ENCODE peak calls at places on chromosomes 6 and 20, in six cellular contexts. One of them, this sample, is unnamed. For H3K36me3, the result is how much of the 10 kb centered on the place peaks cover.

GRCh38 chr6:142387997-142388815 is 86.4 kb downstream of the ADGRG6 start:
- DNase-seq in GM23248: peak
- DNase-seq in keratinocyte: no peak
- DNase-seq in CD4-positive, alpha-beta memory T cell: peak
- DNase-seq in heart left ventricle: no peak
- DNase-seq in cardiac muscle cell: peak
- DNase-seq in this sample: no peak

GRCh38 chr6:106396426-106397220 is 36.1 kb downstream of the CRYBG1 start:
- DNase-seq in heart left ventricle: no peak
- DNase-seq in cardiac muscle cell: no peak
- DNase-seq in CD4-positive, alpha-beta memory T cell: no peak
- DNase-seq in GM23248: no peak
- DNase-seq in keratinocyte: no peak
- DNase-seq in this sample: no peak

GRCh38 chr6:70394518-70395300 is 18.6 kb upstream of the FAM135A start:
- DNase-seq in cardiac muscle cell: no peak
- DNase-seq in heart left ventricle: no peak
- DNase-seq in CD4-positive, alpha-beta memory T cell: no peak
- DNase-seq in keratinocyte: no peak
- DNase-seq in GM23248: no peak
- DNase-seq in this sample: no peak

GRCh38 chr20:47708953-47709833 is 76.1 kb downstream of the SULF2 start:
- DNase-seq in heart left ventricle: no peak
- DNase-seq in GM23248: no peak
- DNase-seq in keratinocyte: no peak
- DNase-seq in cardiac muscle cell: no peak
- DNase-seq in CD4-positive, alpha-beta memory T cell: no peak
- DNase-seq in this sample: no peak

GRCh38 chr6:16783485-16783884 is 22.2 kb upstream of the ATXN1 start:
- DNase-seq in GM23248: no peak
- DNase-seq in CD4-positive, alpha-beta memory T cell: no peak
- DNase-seq in keratinocyte: no peak
- DNase-seq in cardiac muscle cell: no peak
- DNase-seq in heart left ventricle: no peak
- DNase-seq in this sample: no peak

GRCh38 chr20:3330046-3330741 is 77.3 kb downstream of the DNAAF9 start:
- DNase-seq in keratinocyte: no peak
- DNase-seq in heart left ventricle: no peak
- DNase-seq in CD4-positive, alpha-beta memory T cell: no peak
- DNase-seq in GM23248: peak
- DNase-seq in cardiac muscle cell: no peak
- DNase-seq in this sample: no peak

GRCh38 chr6:116476021-116476678 is 15.0 kb downstream of the CALHM6 start:
- DNase-seq in cardiac muscle cell: no peak
- DNase-seq in heart left ventricle: no peak
- DNase-seq in keratinocyte: no peak
- DNase-seq in CD4-positive, alpha-beta memory T cell: peak
- DNase-seq in GM23248: no peak
- DNase-seq in this sample: peak

GRCh38 chr6:158046201-158047119 is 64.8 kb downstream of the SYNJ2 start:
- DNase-seq in CD4-positive, alpha-beta memory T cell: no peak
- DNase-seq in heart left ventricle: no peak
- DNase-seq in cardiac muscle cell: no peak
- DNase-seq in GM23248: peak
- DNase-seq in keratinocyte: no peak
- DNase-seq in this sample: no peak

GRCh38 chr6:158016571-158017383 is 35.1 kb downstream of the SYNJ2 start:
- DNase-seq in CD4-positive, alpha-beta memory T cell: no peak
- DNase-seq in heart left ventricle: no peak
- DNase-seq in keratinocyte: no peak
- DNase-seq in cardiac muscle cell: no peak
- DNase-seq in GM23248: peak
- DNase-seq in this sample: no peak

GRCh38 chr6:12929678-12930077 is 213.1 kb downstream of the PHACTR1 start:
- DNase-seq in CD4-positive, alpha-beta memory T cell: no peak
- DNase-seq in cardiac muscle cell: no peak
- DNase-seq in keratinocyte: no peak
- DNase-seq in GM23248: no peak
- DNase-seq in heart left ventricle: no peak
- DNase-seq in this sample: no peak

GRCh38 chr20:38321959-38322598 is 18.1 kb downstream of the BPI start:
- DNase-seq in heart left ventricle: peak
- DNase-seq in GM23248: peak
- DNase-seq in keratinocyte: no peak
- DNase-seq in cardiac muscle cell: peak
- DNase-seq in CD4-positive, alpha-beta memory T cell: no peak
- DNase-seq in this sample: no peak

GRCh38 chr6:22821664-22822320 is 252.4 kb downstream of the HDGFL1 start:
- DNase-seq in heart left ventricle: no peak
- DNase-seq in cardiac muscle cell: no peak
- DNase-seq in keratinocyte: no peak
- DNase-seq in CD4-positive, alpha-beta memory T cell: no peak
- DNase-seq in GM23248: peak
- DNase-seq in this sample: no peak

GRCh38 chr6:3419624-3420272 is 37.1 kb downstream of the SLC22A23 start:
- DNase-seq in GM23248: peak
- DNase-seq in cardiac muscle cell: no peak
- DNase-seq in heart left ventricle: no peak
- DNase-seq in keratinocyte: no peak
- DNase-seq in CD4-positive, alpha-beta memory T cell: no peak
- DNase-seq in this sample: no peak

GRCh38 chr6:110682460-110682853 is 132.8 kb downstream of the CDK19 start:
- DNase-seq in cardiac muscle cell: peak
- DNase-seq in heart left ventricle: peak
- DNase-seq in keratinocyte: peak
- DNase-seq in GM23248: peak
- DNase-seq in CD4-positive, alpha-beta memory T cell: peak
- DNase-seq in this sample: peak

GRCh38 chr6:104428201-104428600 is 431.5 kb downstream of the HACE1 start:
- DNase-seq in cardiac muscle cell: no peak
- DNase-seq in CD4-positive, alpha-beta memory T cell: no peak
- DNase-seq in GM23248: no peak
- DNase-seq in heart left ventricle: no peak
- DNase-seq in keratinocyte: no peak
- DNase-seq in this sample: no peak

GRCh38 chr6:107690546-107690863 is 133.6 kb downstream of the SCML4 start:
- DNase-seq in CD4-positive, alpha-beta memory T cell: no peak
- DNase-seq in keratinocyte: no peak
- DNase-seq in cardiac muscle cell: no peak
- DNase-seq in GM23248: no peak
- DNase-seq in heart left ventricle: no peak
- DNase-seq in this sample: no peak
- H3K27ac ChIP-seq in CD4-positive, alpha-beta memory T cell: no peak
- H3K27ac ChIP-seq in keratinocyte: no peak
- H3K27ac ChIP-seq in cardiac muscle cell: no peak
- H3K27ac ChIP-seq in GM23248: peak
- H3K27ac ChIP-seq in heart left ventricle: no peak
- H3K27ac ChIP-seq in this sample: no peak

GRCh38 chr20:41467690-41468089 is 101.1 kb upstream of the EMILIN3 start:
- DNase-seq in GM23248: no peak
- DNase-seq in CD4-positive, alpha-beta memory T cell: no peak
- DNase-seq in heart left ventricle: no peak
- DNase-seq in cardiac muscle cell: no peak
- DNase-seq in keratinocyte: no peak
- DNase-seq in this sample: no peak

GRCh38 chr20:41470362-41471095 is 103.9 kb upstream of the EMILIN3 start:
- DNase-seq in heart left ventricle: no peak
- DNase-seq in cardiac muscle cell: no peak
- DNase-seq in GM23248: no peak
- DNase-seq in keratinocyte: no peak
- DNase-seq in CD4-positive, alpha-beta memory T cell: no peak
- DNase-seq in this sample: no peak

GRCh38 chr20:41468994-41469600 is 102.5 kb upstream of the EMILIN3 start:
- DNase-seq in cardiac muscle cell: no peak
- DNase-seq in keratinocyte: no peak
- DNase-seq in heart left ventricle: peak
- DNase-seq in CD4-positive, alpha-beta memory T cell: no peak
- DNase-seq in GM23248: no peak
- DNase-seq in this sample: no peak

GRCh38 chr20:41466836-41467619 is 100.4 kb upstream of the EMILIN3 start:
- DNase-seq in heart left ventricle: no peak
- DNase-seq in cardiac muscle cell: no peak
- DNase-seq in CD4-positive, alpha-beta memory T cell: no peak
- DNase-seq in GM23248: no peak
- DNase-seq in keratinocyte: no peak
- DNase-seq in this sample: no peak

GRCh38 chr20:41469868-41470267 is 103.2 kb upstream of the EMILIN3 start:
- DNase-seq in heart left ventricle: peak
- DNase-seq in cardiac muscle cell: no peak
- DNase-seq in keratinocyte: no peak
- DNase-seq in CD4-positive, alpha-beta memory T cell: no peak
- DNase-seq in GM23248: peak
- DNase-seq in this sample: no peak
- H3K36me3 ChIP-seq in heart left ventricle: under half
- H3K36me3 ChIP-seq in cardiac muscle cell: under half
- H3K36me3 ChIP-seq in keratinocyte: under half
- H3K36me3 ChIP-seq in CD4-positive, alpha-beta memory T cell: under half
- H3K36me3 ChIP-seq in GM23248: under half
- H3K36me3 ChIP-seq in this sample: under half

GRCh38 chr6:73586416-73586974 is 65.7 kb upstream of the EEF1A1 start:
- DNase-seq in GM23248: peak
- DNase-seq in keratinocyte: no peak
- DNase-seq in CD4-positive, alpha-beta memory T cell: no peak
- DNase-seq in heart left ventricle: no peak
- DNase-seq in cardiac muscle cell: no peak
- DNase-seq in this sample: no peak
- H3K4me3 ChIP-seq in GM23248: peak
- H3K4me3 ChIP-seq in keratinocyte: no peak
- H3K4me3 ChIP-seq in CD4-positive, alpha-beta memory T cell: peak
- H3K4me3 ChIP-seq in heart left ventricle: peak
- H3K4me3 ChIP-seq in cardiac muscle cell: no peak
- H3K4me3 ChIP-seq in this sample: peak

GRCh38 chr20:45372646-45373352 is 5.3 kb downstream of the TP53TG5 start:
- DNase-seq in CD4-positive, alpha-beta memory T cell: no peak
- DNase-seq in keratinocyte: no peak
- DNase-seq in heart left ventricle: peak
- DNase-seq in GM23248: peak
- DNase-seq in cardiac muscle cell: no peak
- DNase-seq in this sample: no peak

GRCh38 chr20:45374966-45375365 is 3.2 kb downstream of the TP53TG5 start:
- DNase-seq in GM23248: no peak
- DNase-seq in CD4-positive, alpha-beta memory T cell: no peak
- DNase-seq in cardiac muscle cell: no peak
- DNase-seq in heart left ventricle: no peak
- DNase-seq in keratinocyte: no peak
- DNase-seq in this sample: no peak

GRCh38 chr20:45372241-45372640 is 5.9 kb downstream of the TP53TG5 start:
- DNase-seq in keratinocyte: no peak
- DNase-seq in heart left ventricle: no peak
- DNase-seq in CD4-positive, alpha-beta memory T cell: no peak
- DNase-seq in GM23248: no peak
- DNase-seq in cardiac muscle cell: no peak
- DNase-seq in this sample: no peak

GRCh38 chr20:45374101-45374467 is 4.0 kb downstream of the TP53TG5 start:
- DNase-seq in GM23248: no peak
- DNase-seq in cardiac muscle cell: no peak
- DNase-seq in heart left ventricle: no peak
- DNase-seq in CD4-positive, alpha-beta memory T cell: no peak
- DNase-seq in keratinocyte: no peak
- DNase-seq in this sample: no peak

DNA sequence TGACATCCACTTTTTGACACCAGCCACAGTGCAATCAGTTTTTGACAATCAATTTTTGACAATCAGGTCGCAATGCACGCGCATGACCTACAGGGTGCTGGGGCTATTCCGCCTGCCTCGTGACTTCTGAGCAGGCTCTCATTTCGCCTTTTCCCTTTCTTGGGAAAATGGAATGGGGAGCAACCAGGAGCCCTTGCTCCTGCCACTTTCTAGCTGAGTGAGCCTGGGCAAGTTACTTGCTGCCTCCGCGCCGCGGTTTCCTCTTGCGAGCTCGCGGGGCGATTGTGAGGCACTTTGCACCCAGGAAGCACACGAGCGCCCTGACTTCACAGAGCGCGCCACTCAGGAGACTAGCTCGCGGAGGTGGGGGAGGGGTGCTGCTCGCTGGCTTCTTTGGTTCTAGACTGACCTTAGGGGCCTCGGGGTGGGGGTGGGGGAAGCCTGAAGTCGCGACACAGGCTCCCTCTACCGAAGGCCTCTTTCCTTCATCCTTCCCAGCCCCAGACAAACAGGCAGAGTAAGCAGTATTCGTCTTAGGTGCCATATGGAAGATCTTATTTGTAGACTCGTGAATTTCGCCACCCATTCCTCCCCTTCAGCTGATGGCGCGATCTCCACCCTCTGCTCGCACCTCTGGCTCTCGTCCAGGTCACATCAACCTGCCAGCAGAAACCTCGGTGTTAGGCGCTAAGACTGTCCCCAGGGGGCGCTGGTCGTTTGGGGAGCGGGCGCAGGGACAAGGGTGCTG is 4.6 kb downstream of the TP53TG5 start:
- DNase-seq in keratinocyte: no peak
- DNase-seq in heart left ventricle: peak
- DNase-seq in CD4-positive, alpha-beta memory T cell: peak
- DNase-seq in cardiac muscle cell: peak
- DNase-seq in GM23248: peak
- DNase-seq in this sample: peak
- H3K27ac ChIP-seq in keratinocyte: peak
- H3K27ac ChIP-seq in heart left ventricle: no peak
- H3K27ac ChIP-seq in CD4-positive, alpha-beta memory T cell: peak
- H3K27ac ChIP-seq in cardiac muscle cell: no peak
- H3K27ac ChIP-seq in GM23248: peak
- H3K27ac ChIP-seq in this sample: peak

GRCh38 chr6:67362976-67363375 is 1272.1 kb upstream of the ADGRB3 start:
- DNase-seq in keratinocyte: no peak
- DNase-seq in heart left ventricle: no peak
- DNase-seq in CD4-positive, alpha-beta memory T cell: no peak
- DNase-seq in cardiac muscle cell: no peak
- DNase-seq in GM23248: no peak
- DNase-seq in this sample: no peak

GRCh38 chr6:67358241-67358640 is 1276.8 kb upstream of the ADGRB3 start:
- DNase-seq in GM23248: no peak
- DNase-seq in heart left ventricle: no peak
- DNase-seq in cardiac muscle cell: no peak
- DNase-seq in keratinocyte: no peak
- DNase-seq in CD4-positive, alpha-beta memory T cell: no peak
- DNase-seq in this sample: no peak

DNA sequence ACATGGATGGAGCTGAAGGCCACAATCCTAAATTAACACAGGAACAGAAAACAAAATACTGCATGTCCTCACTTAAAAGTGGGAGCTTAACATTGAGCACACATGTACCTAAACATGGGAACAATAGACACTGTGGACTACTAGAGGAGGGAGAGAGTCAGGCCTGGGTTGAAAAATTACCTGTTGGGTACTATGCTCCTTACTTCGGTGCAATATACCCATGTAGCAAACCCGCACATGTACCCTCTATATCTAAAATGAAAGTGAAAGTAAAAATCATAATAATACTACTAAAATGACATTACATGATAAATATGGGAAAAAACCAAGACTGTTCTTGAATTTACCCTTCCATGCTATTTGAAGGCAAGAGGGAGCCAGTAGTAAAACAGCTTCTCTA is 1273.8 kb upstream of the ADGRB3 start:
- DNase-seq in keratinocyte: no peak
- DNase-seq in GM23248: no peak
- DNase-seq in cardiac muscle cell: no peak
- DNase-seq in heart left ventricle: no peak
- DNase-seq in CD4-positive, alpha-beta memory T cell: no peak
- DNase-seq in this sample: no peak
- H3K36me3 ChIP-seq in keratinocyte: under half
- H3K36me3 ChIP-seq in GM23248: under half
- H3K36me3 ChIP-seq in cardiac muscle cell: under half
- H3K36me3 ChIP-seq in heart left ventricle: under half
- H3K36me3 ChIP-seq in CD4-positive, alpha-beta memory T cell: under half
- H3K36me3 ChIP-seq in this sample: under half